ENCODE peak calls at places on chromosomes 16 and 17, in ten cellular contexts. One of them, this sample, is unnamed.

GRCh38 chr17:39139137-39139516 is 12.3 kb downstream of the PLXDC1 start:
- DNase-seq in IMR-90: peak
- DNase-seq in OCI-LY7: no peak
- DNase-seq in body of pancreas: no peak
- DNase-seq in GM12865: no peak
- DNase-seq in cardiac fibroblast: peak
- DNase-seq in right lobe of liver: no peak
- DNase-seq in fibroblast of mammary gland: peak
- DNase-seq in AG10803: peak
- DNase-seq in AG04450: peak
- DNase-seq in this sample: peak

GRCh38 chr16:87949071-87949744 is 2.0 kb upstream of the BANP start:
- DNase-seq in IMR-90: no peak
- DNase-seq in OCI-LY7: peak
- DNase-seq in body of pancreas: no peak
- DNase-seq in GM12865: no peak
- DNase-seq in cardiac fibroblast: no peak
- DNase-seq in right lobe of liver: peak
- DNase-seq in fibroblast of mammary gland: no peak
- DNase-seq in AG10803: no peak
- DNase-seq in AG04450: no peak
- DNase-seq in this sample: no peak

GRCh38 chr16:23901178-23902131 is 65.7 kb downstream of the PRKCB start:
- DNase-seq in IMR-90: no peak
- DNase-seq in OCI-LY7: no peak
- DNase-seq in body of pancreas: no peak
- DNase-seq in GM12865: no peak
- DNase-seq in cardiac fibroblast: no peak
- DNase-seq in right lobe of liver: no peak
- DNase-seq in fibroblast of mammary gland: no peak
- DNase-seq in AG10803: no peak
- DNase-seq in AG04450: no peak
- DNase-seq in this sample: no peak

GRCh38 chr16:12600116-12600515 is 203.6 kb downstream of the CPPED1 start:
- DNase-seq in IMR-90: no peak
- DNase-seq in OCI-LY7: no peak
- DNase-seq in body of pancreas: no peak
- DNase-seq in GM12865: no peak
- DNase-seq in cardiac fibroblast: no peak
- DNase-seq in right lobe of liver: no peak
- DNase-seq in fibroblast of mammary gland: no peak
- DNase-seq in AG10803: no peak
- DNase-seq in AG04450: no peak
- DNase-seq in this sample: no peak

GRCh38 chr16:4275861-4276260 is 3.0 kb upstream of the TFAP4 start:
- DNase-seq in IMR-90: no peak
- DNase-seq in OCI-LY7: no peak
- DNase-seq in body of pancreas: no peak
- DNase-seq in GM12865: no peak
- DNase-seq in cardiac fibroblast: no peak
- DNase-seq in right lobe of liver: no peak
- DNase-seq in fibroblast of mammary gland: no peak
- DNase-seq in AG10803: no peak
- DNase-seq in AG04450: no peak
- DNase-seq in this sample: no peak

GRCh38 chr16:1941162-1941923 is 1.7 kb downstream of the MSRB1 start:
- DNase-seq in IMR-90: no peak
- DNase-seq in OCI-LY7: peak
- DNase-seq in body of pancreas: peak
- DNase-seq in GM12865: no peak
- DNase-seq in cardiac fibroblast: no peak
- DNase-seq in right lobe of liver: peak
- DNase-seq in fibroblast of mammary gland: no peak
- DNase-seq in AG10803: no peak
- DNase-seq in AG04450: no peak
- DNase-seq in this sample: no peak

GRCh38 chr16:10314811-10315210 is 71.0 kb upstream of the ATF7IP2 start:
- DNase-seq in IMR-90: no peak
- DNase-seq in OCI-LY7: peak
- DNase-seq in body of pancreas: no peak
- DNase-seq in GM12865: peak
- DNase-seq in cardiac fibroblast: peak
- DNase-seq in right lobe of liver: no peak
- DNase-seq in fibroblast of mammary gland: peak
- DNase-seq in AG10803: peak
- DNase-seq in AG04450: no peak
- DNase-seq in this sample: peak

GRCh38 chr17:14203392-14203791 is 33.3 kb downstream of the CDRT15 start:
- DNase-seq in IMR-90: peak
- DNase-seq in OCI-LY7: peak
- DNase-seq in body of pancreas: no peak
- DNase-seq in GM12865: no peak
- DNase-seq in cardiac fibroblast: peak
- DNase-seq in right lobe of liver: no peak
- DNase-seq in fibroblast of mammary gland: no peak
- DNase-seq in AG10803: no peak
- DNase-seq in AG04450: no peak
- DNase-seq in this sample: no peak

GRCh38 chr17:68326681-68327080 is 35.4 kb downstream of the ARSG start:
- DNase-seq in IMR-90: peak
- DNase-seq in OCI-LY7: no peak
- DNase-seq in body of pancreas: no peak
- DNase-seq in GM12865: no peak
- DNase-seq in cardiac fibroblast: peak
- DNase-seq in right lobe of liver: no peak
- DNase-seq in fibroblast of mammary gland: peak
- DNase-seq in AG10803: no peak
- DNase-seq in AG04450: no peak
- DNase-seq in this sample: peak

GRCh38 chr16:988465-989353 is 7.1 kb downstream of the SOX8 start:
- DNase-seq in IMR-90: no peak
- DNase-seq in OCI-LY7: no peak
- DNase-seq in body of pancreas: no peak
- DNase-seq in GM12865: no peak
- DNase-seq in cardiac fibroblast: no peak
- DNase-seq in right lobe of liver: no peak
- DNase-seq in fibroblast of mammary gland: no peak
- DNase-seq in AG10803: no peak
- DNase-seq in AG04450: no peak
- DNase-seq in this sample: no peak

GRCh38 chr16:89112377-89113151 is 18.9 kb downstream of the ACSF3 start:
- DNase-seq in IMR-90: no peak
- DNase-seq in OCI-LY7: no peak
- DNase-seq in body of pancreas: no peak
- DNase-seq in GM12865: no peak
- DNase-seq in cardiac fibroblast: no peak
- DNase-seq in right lobe of liver: peak
- DNase-seq in fibroblast of mammary gland: no peak
- DNase-seq in AG10803: no peak
- DNase-seq in AG04450: no peak
- DNase-seq in this sample: no peak

GRCh38 chr16:89113661-89114060 is 20.0 kb downstream of the ACSF3 start:
- DNase-seq in IMR-90: no peak
- DNase-seq in OCI-LY7: peak
- DNase-seq in body of pancreas: no peak
- DNase-seq in GM12865: peak
- DNase-seq in cardiac fibroblast: no peak
- DNase-seq in right lobe of liver: peak
- DNase-seq in fibroblast of mammary gland: no peak
- DNase-seq in AG10803: no peak
- DNase-seq in AG04450: no peak
- DNase-seq in this sample: no peak

GRCh38 chr16:89113152-89113547 is 19.5 kb downstream of the ACSF3 start:
- DNase-seq in IMR-90: no peak
- DNase-seq in OCI-LY7: no peak
- DNase-seq in body of pancreas: no peak
- DNase-seq in GM12865: no peak
- DNase-seq in cardiac fibroblast: no peak
- DNase-seq in right lobe of liver: peak
- DNase-seq in fibroblast of mammary gland: no peak
- DNase-seq in AG10803: no peak
- DNase-seq in AG04450: no peak
- DNase-seq in this sample: no peak

GRCh38 chr16:89115216-89115949 is 21.7 kb downstream of the ACSF3 start:
- DNase-seq in IMR-90: no peak
- DNase-seq in OCI-LY7: peak
- DNase-seq in body of pancreas: peak
- DNase-seq in GM12865: peak
- DNase-seq in cardiac fibroblast: peak
- DNase-seq in right lobe of liver: peak
- DNase-seq in fibroblast of mammary gland: peak
- DNase-seq in AG10803: no peak
- DNase-seq in AG04450: no peak
- DNase-seq in this sample: peak

DNA sequence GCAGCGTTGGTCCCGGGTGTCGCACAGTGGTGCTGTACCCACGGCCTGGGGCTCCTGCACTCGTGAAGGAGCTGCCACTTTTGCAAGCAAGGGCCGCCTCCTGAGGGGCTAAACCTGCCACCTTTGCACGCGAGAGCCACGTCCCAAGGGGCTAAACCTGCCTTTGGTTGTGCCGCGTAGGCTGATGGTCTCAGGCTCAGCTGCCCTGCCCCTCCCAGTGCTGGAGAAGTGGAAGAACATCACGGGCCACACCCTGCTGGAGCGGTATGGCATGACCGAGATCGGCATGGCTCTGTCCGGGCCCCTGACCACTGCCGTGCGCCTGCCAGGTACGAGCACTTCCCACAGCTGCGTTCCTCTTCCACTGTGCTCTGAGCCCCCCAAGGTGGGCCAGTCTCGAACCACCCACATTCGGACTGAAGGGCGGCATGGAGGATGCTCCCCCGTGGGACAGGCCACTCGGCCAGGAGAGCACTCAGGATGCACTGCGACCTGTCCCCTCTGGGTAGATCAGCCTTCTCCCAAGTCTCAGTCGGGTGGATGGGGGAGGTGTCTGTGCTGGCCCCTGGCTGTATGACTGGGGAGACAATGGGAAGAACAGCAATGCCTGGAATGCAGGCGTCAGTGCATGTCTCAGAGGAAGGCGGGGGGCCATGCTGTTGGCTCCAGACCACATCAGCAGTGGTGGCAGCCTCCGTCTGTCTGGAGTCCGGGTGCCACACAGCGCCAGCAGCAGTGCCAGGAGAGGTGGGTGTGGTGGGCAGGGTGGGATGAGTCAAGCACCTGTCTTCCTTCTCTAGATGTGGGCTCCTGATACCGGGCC is 20.7 kb downstream of the ACSF3 start:
- DNase-seq in IMR-90: no peak
- DNase-seq in OCI-LY7: peak
- DNase-seq in body of pancreas: no peak
- DNase-seq in GM12865: peak
- DNase-seq in cardiac fibroblast: peak
- DNase-seq in right lobe of liver: peak
- DNase-seq in fibroblast of mammary gland: peak
- DNase-seq in AG10803: peak
- DNase-seq in AG04450: no peak
- DNase-seq in this sample: peak
- H3K4me3 ChIP-seq in IMR-90: no peak
- H3K4me3 ChIP-seq in OCI-LY7: peak
- H3K4me3 ChIP-seq in body of pancreas: no peak
- H3K4me3 ChIP-seq in GM12865: peak
- H3K4me3 ChIP-seq in cardiac fibroblast: no peak
- H3K4me3 ChIP-seq in right lobe of liver: no peak
- H3K4me3 ChIP-seq in fibroblast of mammary gland: no peak
- H3K4me3 ChIP-seq in AG10803: no peak
- H3K4me3 ChIP-seq in AG04450: no peak
- H3K4me3 ChIP-seq in this sample: no peak

GRCh38 chr16:72023962-72024361 is 15.4 kb downstream of the DHODH start:
- DNase-seq in IMR-90: no peak
- DNase-seq in OCI-LY7: no peak
- DNase-seq in body of pancreas: no peak
- DNase-seq in GM12865: no peak
- DNase-seq in cardiac fibroblast: no peak
- DNase-seq in right lobe of liver: peak
- DNase-seq in fibroblast of mammary gland: no peak
- DNase-seq in AG10803: no peak
- DNase-seq in AG04450: no peak
- DNase-seq in this sample: no peak

GRCh38 chr16:72018470-72018869 is 9.9 kb downstream of the DHODH start:
- DNase-seq in IMR-90: no peak
- DNase-seq in OCI-LY7: no peak
- DNase-seq in body of pancreas: no peak
- DNase-seq in GM12865: no peak
- DNase-seq in cardiac fibroblast: no peak
- DNase-seq in right lobe of liver: no peak
- DNase-seq in fibroblast of mammary gland: no peak
- DNase-seq in AG10803: no peak
- DNase-seq in AG04450: no peak
- DNase-seq in this sample: no peak

GRCh38 chr16:72024862-72025382 is 16.4 kb downstream of the DHODH start:
- DNase-seq in IMR-90: peak
- DNase-seq in OCI-LY7: no peak
- DNase-seq in body of pancreas: no peak
- DNase-seq in GM12865: no peak
- DNase-seq in cardiac fibroblast: no peak
- DNase-seq in right lobe of liver: no peak
- DNase-seq in fibroblast of mammary gland: no peak
- DNase-seq in AG10803: no peak
- DNase-seq in AG04450: no peak
- DNase-seq in this sample: no peak

GRCh38 chr16:72025404-72026114 is 17.0 kb downstream of the DHODH start:
- DNase-seq in IMR-90: no peak
- DNase-seq in OCI-LY7: no peak
- DNase-seq in body of pancreas: no peak
- DNase-seq in GM12865: no peak
- DNase-seq in cardiac fibroblast: no peak
- DNase-seq in right lobe of liver: peak
- DNase-seq in fibroblast of mammary gland: no peak
- DNase-seq in AG10803: no peak
- DNase-seq in AG04450: no peak
- DNase-seq in this sample: no peak

GRCh38 chr16:72021043-72021442 is 12.5 kb downstream of the DHODH start:
- DNase-seq in IMR-90: no peak
- DNase-seq in OCI-LY7: no peak
- DNase-seq in body of pancreas: no peak
- DNase-seq in GM12865: no peak
- DNase-seq in cardiac fibroblast: no peak
- DNase-seq in right lobe of liver: no peak
- DNase-seq in fibroblast of mammary gland: no peak
- DNase-seq in AG10803: no peak
- DNase-seq in AG04450: no peak
- DNase-seq in this sample: no peak
- TF ChIP-seq CTCF in IMR-90: peak
- TF ChIP-seq CTCF in OCI-LY7: no peak
- TF ChIP-seq CTCF in body of pancreas: no peak
- TF ChIP-seq CTCF in GM12865: no peak
- TF ChIP-seq CTCF in cardiac fibroblast: peak
- TF ChIP-seq CTCF in right lobe of liver: no peak
- TF ChIP-seq CTCF in fibroblast of mammary gland: no peak
- TF ChIP-seq CTCF in AG10803: peak
- TF ChIP-seq CTCF in AG04450: peak
- TF ChIP-seq CTCF in this sample: peak

GRCh38 chr17:44547625-44548297 is 9.5 kb upstream of the FZD2 start:
- DNase-seq in IMR-90: no peak
- DNase-seq in OCI-LY7: no peak
- DNase-seq in body of pancreas: no peak
- DNase-seq in GM12865: no peak
- DNase-seq in cardiac fibroblast: no peak
- DNase-seq in right lobe of liver: no peak
- DNase-seq in fibroblast of mammary gland: no peak
- DNase-seq in AG10803: no peak
- DNase-seq in AG04450: no peak
- DNase-seq in this sample: no peak
- H3K4me3 ChIP-seq in IMR-90: no peak
- H3K4me3 ChIP-seq in OCI-LY7: no peak
- H3K4me3 ChIP-seq in body of pancreas: no peak
- H3K4me3 ChIP-seq in GM12865: no peak
- H3K4me3 ChIP-seq in cardiac fibroblast: no peak
- H3K4me3 ChIP-seq in right lobe of liver: no peak
- H3K4me3 ChIP-seq in fibroblast of mammary gland: no peak
- H3K4me3 ChIP-seq in AG10803: no peak
- H3K4me3 ChIP-seq in AG04450: no peak
- H3K4me3 ChIP-seq in this sample: no peak

GRCh38 chr17:74770498-74771318 is 5.4 kb downstream of the NAT9 start:
- DNase-seq in IMR-90: peak
- DNase-seq in OCI-LY7: peak
- DNase-seq in body of pancreas: peak
- DNase-seq in GM12865: peak
- DNase-seq in cardiac fibroblast: peak
- DNase-seq in right lobe of liver: peak
- DNase-seq in fibroblast of mammary gland: peak
- DNase-seq in AG10803: no peak
- DNase-seq in AG04450: no peak
- DNase-seq in this sample: peak
- TF ChIP-seq CTCF in IMR-90: peak
- TF ChIP-seq CTCF in OCI-LY7: peak
- TF ChIP-seq CTCF in body of pancreas: peak
- TF ChIP-seq CTCF in GM12865: peak
- TF ChIP-seq CTCF in cardiac fibroblast: peak
- TF ChIP-seq CTCF in right lobe of liver: peak
- TF ChIP-seq CTCF in fibroblast of mammary gland: peak
- TF ChIP-seq CTCF in AG10803: peak
- TF ChIP-seq CTCF in AG04450: peak
- TF ChIP-seq CTCF in this sample: peak

This sample was measured in epithelial cell of esophagus.